ENCODE peak calls at places on chromosomes 6 and 20, in ten cellular contexts. B, U, D, N, X, O, S, M, I and W are unnamed samples.

GRCh38 chr6:159190460-159190859 is 21.3 kb downstream of the FNDC1 start:
- DNase-seq in B (no peak), U (no peak), D (no peak), N (no peak), X (no peak), O (no peak), S (no peak), M (no peak), I (no peak), W (no peak)

GRCh38 chr6:44004625-44005506 is 122.4 kb downstream of the MRPL14 start:
- DNase-seq in B (no peak), U (no peak), D (peak; percentile 13), N (no peak), X (no peak), O (no peak), S (no peak), M (no peak), I (no peak), W (no peak)

GRCh38 chr20:50876063-50876685 is 55.1 kb downstream of the ADNP start:
- DNase-seq in B (no peak), U (no peak), D (no peak), N (no peak), X (no peak), O (no peak), S (no peak), M (no peak), I (no peak), W (no peak)

GRCh38 chr6:33963351-33963750 is 159.5 kb upstream of the MLN start:
- DNase-seq in B (no peak), U (no peak), D (no peak), N (no peak), X (no peak), O (no peak), S (no peak), M (no peak), I (no peak), W (no peak)

GRCh38 chr20:57350086-57350710 is 857 bp upstream of the RAE1 start:
- DNase-seq in B (no peak), U (no peak), D (no peak), N (no peak), X (no peak), O (no peak), S (no peak), M (no peak), I (no peak), W (no peak)

GRCh38 chr20:10632681-10633509 is 40.9 kb downstream of the JAG1 start:
- DNase-seq in B (no peak), U (no peak), D (no peak), N (no peak), X (no peak), O (no peak), S (no peak), M (no peak), I (no peak), W (no peak)

GRCh38 chr6:28215425-28215824 is 9.7 kb upstream of the ZSCAN9 start:
- DNase-seq in B (no peak), U (no peak), D (no peak), N (no peak), X (no peak), O (no peak), S (no peak), M (no peak), I (peak; percentile 51), W (no peak)

GRCh38 chr6:2469428-2469827 is 224.0 kb upstream of the GMDS start:
- DNase-seq in B (no peak), U (no peak), D (no peak), N (no peak), X (no peak), O (no peak), S (no peak), M (no peak), I (no peak), W (no peak)

GRCh38 chr6:53014034-53014433 is 18.9 kb upstream of the GSTA4 start:
- DNase-seq in B (no peak), U (no peak), D (no peak), N (no peak), X (no peak), O (no peak), S (no peak), M (no peak), I (no peak), W (peak; percentile 71)

GRCh38 chr20:3168079-3168828 is 5.1 kb downstream of the LZTS3 start:
- DNase-seq in B (no peak), U (peak; percentile 55), D (no peak), N (peak; percentile 78), X (no peak), O (peak; percentile 48), S (no peak), M (no peak), I (peak; percentile 75), W (no peak)

GRCh38 chr20:47878601-47879004 is 93.3 kb upstream of the SULF2 start:
- DNase-seq in B (no peak), U (no peak), D (no peak), N (no peak), X (no peak), O (no peak), S (no peak), M (no peak), I (no peak), W (no peak)

GRCh38 chr6:3738381-3739131 is 13.0 kb downstream of the PXDC1 start:
- DNase-seq in B (no peak), U (no peak), D (no peak), N (no peak), X (no peak), O (no peak), S (no peak), M (no peak), I (no peak), W (no peak)

GRCh38 chr6:7311920-7312615 is 931 bp downstream of the SSR1 start:
- DNase-seq in B (no peak), U (no peak), D (no peak), N (no peak), X (peak; percentile 17), O (no peak), S (no peak), M (no peak), I (no peak), W (no peak)

GRCh38 chr20:60786686-60787217 is 465.3 kb upstream of the CDH4 start:
- DNase-seq in B (no peak), U (no peak), D (no peak), N (no peak), X (no peak), O (no peak), S (no peak), M (no peak), I (no peak), W (no peak)